ENCODE peak calls at places on chromosomes 12 and 14, in five cellular contexts. H, E, G, Q and Y are unnamed samples.

GRCh38 chr12:19994970-19995369 is 373.4 kb upstream of the PDE3A start:
- DNase-seq in H (no peak), E (no peak), G (no peak), Q (no peak), Y (no peak)

GRCh38 chr14:60396718-60397343 is 89.0 kb downstream of the C14orf39 start:
- DNase-seq in H (peak), E (no peak), G (no peak), Q (no peak), Y (no peak)

GRCh38 chr14:34721129-34721528 is 6.7 kb upstream of the CFL2 start:
- DNase-seq in H (no peak), E (no peak), G (no peak), Q (no peak), Y (no peak)

GRCh38 chr14:65993103-65993502 is 493.1 kb upstream of the CCDC196 start:
- DNase-seq in H (no peak), E (no peak), G (no peak), Q (no peak), Y (no peak)

GRCh38 chr12:84913151-84913550 is 552 bp upstream of the SLC6A15 start:
- DNase-seq in H (peak), E (no peak), G (no peak), Q (no peak), Y (no peak)

GRCh38 chr12:109927622-109928021 is 27.5 kb downstream of the TCHP start:
- DNase-seq in H (peak), E (peak), G (no peak), Q (peak), Y (no peak)

GRCh38 chr12:50187084-50187900 is 20.1 kb upstream of the CERS5 start:
- DNase-seq in H (no peak), E (no peak), G (no peak), Q (no peak), Y (no peak)

GRCh38 chr12:39723831-39724230 is 104.2 kb upstream of the ABCD2 start:
- DNase-seq in H (no peak), E (no peak), G (no peak), Q (no peak), Y (no peak)

GRCh38 chr12:26378721-26379120 is 183.3 kb downstream of the SSPN start:
- DNase-seq in H (no peak), E (no peak), G (no peak), Q (peak), Y (no peak)

GRCh38 chr14:68789002-68789797 is 3.7 kb downstream of the ZFP36L1 start:
- DNase-seq in H (peak), E (peak), G (peak), Q (peak), Y (peak)

GRCh38 chr14:89721991-89722390 is 232.5 kb downstream of the EFCAB11 start:
- DNase-seq in H (no peak), E (no peak), G (no peak), Q (peak), Y (no peak)

GRCh38 chr14:105748204-105748578 is 221.8 kb downstream of the TMEM121 start:
- DNase-seq in H (no peak), E (no peak), G (no peak), Q (no peak), Y (no peak)

GRCh38 chr12:70002097-70002911 is 177.3 kb downstream of the MYRFL start:
- DNase-seq in H (no peak), E (no peak), G (no peak), Q (peak), Y (no peak)

GRCh38 chr14:56002316-56002715 is 115.9 kb upstream of the PELI2 start:
- DNase-seq in H (no peak), E (no peak), G (no peak), Q (no peak), Y (no peak)

GRCh38 chr14:103847439-103847953 is at the start of gene PPP1R13B:
- DNase-seq in H (peak), E (peak), G (no peak), Q (peak), Y (no peak)

GRCh38 chr14:31357279-31357678 is 63.1 kb downstream of the HEATR5A start:
- DNase-seq in H (no peak), E (no peak), G (no peak), Q (no peak), Y (no peak)

GRCh38 chr14:104598461-104599273 is 5.9 kb downstream of the TMEM179 start:
- DNase-seq in H (no peak), E (no peak), G (no peak), Q (no peak), Y (no peak)

GRCh38 chr14:104970231-104971068 is 7.7 kb downstream of the AHNAK2 start:
- DNase-seq in H (peak), E (no peak), G (no peak), Q (peak), Y (peak)

GRCh38 chr12:48034835-48035805 is 30.8 kb upstream of the COL2A1 start:
- DNase-seq in H (no peak), E (no peak), G (no peak), Q (no peak), Y (no peak)

GRCh38 chr12:56366948-56367347 is 4.3 kb upstream of the APOF start:
- DNase-seq in H (no peak), E (no peak), G (no peak), Q (no peak), Y (no peak)

GRCh38 chr12:9604288-9604687 is 3.4 kb downstream of the KLRB1 start:
- DNase-seq in H (no peak), E (no peak), G (no peak), Q (no peak), Y (no peak)

GRCh38 chr12:7145671-7146070 is 15.5 kb downstream of the CLSTN3 start:
- DNase-seq in H (no peak), E (no peak), G (no peak), Q (no peak), Y (no peak)

GRCh38 chr12:95073698-95074520 is 491 bp upstream of the NR2C1 start:
- DNase-seq in H (no peak), E (no peak), G (no peak), Q (no peak), Y (no peak)

GRCh38 chr14:91339076-91339475 is 78.5 kb downstream of the CCDC88C start:
- DNase-seq in H (no peak), E (no peak), G (no peak), Q (no peak), Y (no peak)

GRCh38 chr14:91342243-91342760 is 75.3 kb downstream of the CCDC88C start:
- DNase-seq in H (no peak), E (no peak), G (no peak), Q (no peak), Y (no peak)

GRCh38 chr14:91343051-91343450 is 74.6 kb downstream of the CCDC88C start:
- DNase-seq in H (no peak), E (no peak), G (no peak), Q (no peak), Y (no peak)

GRCh38 chr14:91339606-91340369 is 77.8 kb downstream of the CCDC88C start:
- DNase-seq in H (no peak), E (no peak), G (no peak), Q (no peak), Y (no peak)

GRCh38 chr14:91341331-91342242 is 76.0 kb downstream of the CCDC88C start:
- DNase-seq in H (no peak), E (no peak), G (no peak), Q (no peak), Y (no peak)
- TF ChIP-seq POLR2AphosphoS5 in H (no peak), E (no peak), G (no peak), Q (no peak), Y (no peak)

GRCh38 chr14:54568821-54569591 is 2.1 kb downstream of the SAMD4A start:
- DNase-seq in H (no peak), E (peak), G (no peak), Q (peak), Y (no peak)

GRCh38 chr14:54566152-54566409 is 847 bp upstream of the SAMD4A start:
- DNase-seq in H (no peak), E (no peak), G (no peak), Q (no peak), Y (no peak)

GRCh38 chr14:54567224-54567633 is 301 bp downstream of the SAMD4A start:
- DNase-seq in H (peak), E (no peak), G (no peak), Q (peak), Y (no peak)

GRCh38 chr14:54566410-54567223 is at the start of gene SAMD4A:
- DNase-seq in H (peak), E (peak), G (no peak), Q (peak), Y (peak)

DNA sequence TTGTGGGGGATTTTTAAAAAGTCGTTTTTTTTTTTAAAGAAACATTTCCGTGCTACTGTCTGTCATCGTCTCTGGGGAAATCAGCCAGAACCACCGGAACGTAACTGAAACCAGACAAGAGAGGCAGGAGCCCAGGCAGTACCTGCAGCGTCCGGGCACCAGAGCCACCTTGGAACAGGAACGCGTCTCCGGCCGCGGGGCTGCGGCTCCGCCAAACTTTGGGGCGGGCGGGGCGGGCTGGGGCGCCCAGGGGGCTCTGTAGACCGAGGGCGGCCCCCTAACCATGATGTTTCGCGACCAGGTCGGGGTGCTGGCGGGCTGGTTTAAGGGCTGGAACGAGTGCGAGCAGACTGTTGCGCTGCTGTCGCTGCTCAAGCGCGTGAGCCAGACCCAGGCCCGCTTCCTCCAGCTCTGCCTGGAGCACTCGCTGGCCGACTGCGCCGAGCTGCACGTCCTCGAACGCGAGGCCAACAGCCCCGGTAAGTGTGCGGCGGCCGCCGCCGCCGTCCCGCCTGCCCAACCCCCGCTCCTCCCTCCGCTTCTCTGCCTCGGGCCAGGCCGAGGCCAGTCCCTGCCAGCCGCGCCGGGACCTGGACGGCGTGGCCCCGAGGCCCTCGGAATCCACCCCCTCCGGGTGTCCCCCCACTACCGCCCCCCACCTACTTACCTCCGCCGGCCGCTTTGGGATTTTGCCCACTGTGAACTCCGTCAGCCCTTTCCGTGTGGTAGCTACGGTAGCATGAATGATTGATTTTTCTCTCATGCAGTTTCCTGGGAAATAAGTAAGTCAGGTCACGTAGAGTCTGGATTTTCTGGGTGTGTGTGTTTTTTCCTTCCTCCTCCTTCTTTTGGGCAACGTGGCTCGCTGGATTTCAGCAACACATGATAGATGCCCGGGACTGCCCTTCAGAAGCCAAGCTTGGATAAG is 970 bp downstream of the SAMD4A start:
- DNase-seq in H (peak), E (peak), G (no peak), Q (peak), Y (no peak)
- TF ChIP-seq POLR2AphosphoS5 in H (no peak), E (no peak), G (no peak), Q (peak), Y (no peak)

DNA sequence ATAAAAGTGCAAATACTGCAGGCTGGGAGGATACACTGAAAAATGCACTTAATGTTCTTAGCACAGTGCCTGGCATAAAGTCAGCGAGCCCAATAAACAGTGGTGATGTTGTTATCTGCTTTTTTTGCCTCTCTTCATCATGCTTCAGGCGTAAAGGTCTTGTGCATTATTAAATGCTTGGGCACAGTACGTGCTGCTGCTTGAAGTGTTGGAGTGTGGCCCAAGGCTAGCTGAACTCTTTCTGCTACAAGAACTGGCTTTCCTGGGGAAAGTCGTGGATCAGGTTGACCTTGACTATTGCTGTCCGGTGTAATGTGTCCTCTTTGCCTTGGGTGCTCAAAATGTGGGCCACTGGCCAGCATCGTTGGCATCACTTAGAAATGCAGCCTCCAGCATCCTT is 43.0 kb downstream of the SMOC1 start:
- DNase-seq in H (no peak), E (no peak), G (no peak), Q (no peak), Y (no peak)
- TF ChIP-seq POLR2AphosphoS5 in H (no peak), E (no peak), G (no peak), Q (no peak), Y (no peak)

GRCh38 chr14:32576088-32576795 is 247.1 kb downstream of the AKAP6 start:
- DNase-seq in H (peak), E (peak), G (no peak), Q (peak), Y (no peak)
- TF ChIP-seq POLR2AphosphoS5 in H (no peak), E (no peak), G (no peak), Q (no peak), Y (no peak)